ENCODE peak calls at places on chromosome 4, in seven cellular contexts. K, X, J, I, C, Z and V are unnamed samples.

GRCh38 chr4:212438-213174 is 88.3 kb downstream of the ZNF718 start:
- DNase-seq in K (no peak), X (peak), J (peak), I (peak), C (peak), Z (peak), V (peak)

GRCh38 chr4:52979821-52980590 is 117.9 kb downstream of the RASL11B start:
- DNase-seq in K (no peak), X (no peak), J (no peak), I (no peak), C (no peak), Z (no peak), V (no peak)

GRCh38 chr4:22906046-22906445 is 213.3 kb downstream of the GBA3 start:
- DNase-seq in K (no peak), X (no peak), J (no peak), I (no peak), C (no peak), Z (no peak), V (no peak)

GRCh38 chr4:17670423-17670822 is 56.0 kb downstream of the MED28 start:
- DNase-seq in K (no peak), X (no peak), J (no peak), I (no peak), C (no peak), Z (no peak), V (no peak)

GRCh38 chr4:153512162-153512852 is 46.1 kb downstream of the TMEM131L start:
- DNase-seq in K (no peak), X (no peak), J (no peak), I (no peak), C (no peak), Z (no peak), V (no peak)

GRCh38 chr4:125728568-125728967 is 413.8 kb downstream of the FAT4 start:
- DNase-seq in K (no peak), X (no peak), J (no peak), I (no peak), C (no peak), Z (no peak), V (no peak)

GRCh38 chr4:145480257-145480656 is 1.4 kb upstream of the SMAD1 start:
- DNase-seq in K (no peak), X (no peak), J (no peak), I (no peak), C (no peak), Z (no peak), V (no peak)

GRCh38 chr4:174451897-174452296 is 70.4 kb downstream of the HPGD start:
- DNase-seq in K (no peak), X (no peak), J (no peak), I (no peak), C (no peak), Z (no peak), V (no peak)

GRCh38 chr4:18930487-18930886 is 908.9 kb upstream of the LCORL start:
- DNase-seq in K (no peak), X (no peak), J (no peak), I (no peak), C (no peak), Z (no peak), V (no peak)

GRCh38 chr4:47913328-47913727 is 1.1 kb downstream of the NFXL1 start:
- DNase-seq in K (no peak), X (no peak), J (no peak), I (no peak), C (no peak), Z (no peak), V (no peak)

GRCh38 chr4:151013491-151013890 is 1.6 kb downstream of the LRBA start:
- DNase-seq in K (no peak), X (no peak), J (no peak), I (no peak), C (no peak), Z (no peak), V (no peak)

GRCh38 chr4:58566260-58566659 is 1456.1 kb upstream of the IGFBP7 start:
- DNase-seq in K (no peak), X (no peak), J (no peak), I (no peak), C (no peak), Z (no peak), V (no peak)

GRCh38 chr4:139493176-139493575 is 39.3 kb downstream of the RAB33B start:
- DNase-seq in K (no peak), X (no peak), J (no peak), I (no peak), C (no peak), Z (no peak), V (no peak)

GRCh38 chr4:119648398-119648797 is 19.8 kb upstream of the PDE5A start:
- DNase-seq in K (no peak), X (no peak), J (no peak), I (no peak), C (no peak), Z (no peak), V (no peak)

GRCh38 chr4:1105067-1105466 is 8.3 kb downstream of the RNF212 start:
- DNase-seq in K (no peak), X (no peak), J (no peak), I (no peak), C (no peak), Z (no peak), V (no peak)

GRCh38 chr4:23934915-23935314 is 45.1 kb upstream of the PPARGC1A start:
- DNase-seq in K (peak), X (no peak), J (no peak), I (no peak), C (peak), Z (peak), V (no peak)

GRCh38 chr4:2252530-2252924 is 9.4 kb downstream of the MXD4 start:
- DNase-seq in K (no peak), X (no peak), J (no peak), I (no peak), C (no peak), Z (no peak), V (peak)

GRCh38 chr4:21806991-21807390 is 141.6 kb downstream of the KCNIP4 start:
- DNase-seq in K (no peak), X (no peak), J (no peak), I (no peak), C (no peak), Z (no peak), V (no peak)
- TF ChIP-seq CTCF in K (no peak), X (no peak), J (no peak), I (no peak), C (no peak), Z (no peak), V (no peak)

DNA sequence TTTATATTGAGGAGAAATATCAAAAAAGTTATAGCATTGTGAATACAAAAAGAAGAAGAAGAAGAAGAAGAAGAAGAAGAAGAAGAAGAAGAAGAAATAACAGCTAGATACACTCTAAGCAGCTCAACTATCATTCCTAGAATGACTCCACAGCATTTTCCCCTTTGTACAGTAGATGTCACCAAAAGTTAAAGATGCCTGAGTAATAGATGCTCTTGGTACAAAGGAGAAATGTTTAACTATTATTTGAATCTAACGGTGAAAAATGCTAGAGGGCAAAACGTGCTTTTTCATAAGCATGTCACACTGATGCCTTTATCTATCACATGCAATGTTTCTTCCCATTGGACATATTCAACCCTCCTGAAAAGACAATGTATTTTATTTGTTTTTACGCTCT is 178.4 kb upstream of the GPRIN3 start:
- DNase-seq in K (no peak), X (no peak), J (no peak), I (no peak), C (no peak), Z (no peak), V (no peak)
- TF ChIP-seq CTCF in K (no peak), X (no peak), J (no peak), I (peak), C (no peak), Z (peak), V (no peak)

GRCh38 chr4:7703669-7704068 is 236.0 kb downstream of the AFAP1 start:
- DNase-seq in K (no peak), X (no peak), J (no peak), I (no peak), C (no peak), Z (no peak), V (no peak)
- TF ChIP-seq CTCF in K (no peak), X (no peak), J (no peak), I (no peak), C (no peak), Z (no peak), V (no peak)

DNA sequence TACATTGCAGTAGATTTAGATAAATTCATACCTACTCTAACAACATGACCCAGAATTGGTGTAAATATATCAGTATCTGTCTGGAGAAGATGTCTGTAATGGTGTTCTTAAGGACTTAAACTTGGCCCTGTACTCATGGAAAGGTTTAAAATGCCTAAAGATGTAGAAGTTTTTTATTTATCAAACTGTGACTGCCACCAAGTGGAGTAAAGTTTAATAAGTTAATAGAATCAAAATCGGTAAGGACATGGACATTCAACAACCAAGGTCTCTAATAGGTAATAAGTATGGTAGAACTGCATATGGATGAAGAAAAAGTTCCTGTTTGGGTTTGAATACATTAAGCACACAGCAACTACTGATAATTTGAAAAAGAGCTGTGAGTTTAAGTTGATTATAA is 474.0 kb upstream of the NDST3 start:
- DNase-seq in K (no peak), X (no peak), J (no peak), I (no peak), C (no peak), Z (no peak), V (no peak)
- TF ChIP-seq CTCF in K (no peak), X (no peak), J (no peak), I (no peak), C (no peak), Z (no peak), V (no peak)

GRCh38 chr4:127667772-127668171 is 35.0 kb downstream of the INTU start:
- DNase-seq in K (no peak), X (no peak), J (no peak), I (no peak), C (no peak), Z (no peak), V (no peak)
- TF ChIP-seq CTCF in K (no peak), X (no peak), J (no peak), I (no peak), C (no peak), Z (no peak), V (no peak)

GRCh38 chr4:185656467-185656890 is 121.2 kb upstream of the PDLIM3 start:
- DNase-seq in K (no peak), X (no peak), J (no peak), I (no peak), C (peak), Z (peak), V (no peak)
- TF ChIP-seq CTCF in K (no peak), X (peak), J (no peak), I (peak), C (peak), Z (peak), V (no peak)

GRCh38 chr4:185224597-185224996 is 15.2 kb downstream of the SNX25 start:
- DNase-seq in K (no peak), X (no peak), J (no peak), I (no peak), C (no peak), Z (no peak), V (no peak)
- TF ChIP-seq CTCF in K (no peak), X (no peak), J (peak), I (peak), C (no peak), Z (no peak), V (peak)

DNA sequence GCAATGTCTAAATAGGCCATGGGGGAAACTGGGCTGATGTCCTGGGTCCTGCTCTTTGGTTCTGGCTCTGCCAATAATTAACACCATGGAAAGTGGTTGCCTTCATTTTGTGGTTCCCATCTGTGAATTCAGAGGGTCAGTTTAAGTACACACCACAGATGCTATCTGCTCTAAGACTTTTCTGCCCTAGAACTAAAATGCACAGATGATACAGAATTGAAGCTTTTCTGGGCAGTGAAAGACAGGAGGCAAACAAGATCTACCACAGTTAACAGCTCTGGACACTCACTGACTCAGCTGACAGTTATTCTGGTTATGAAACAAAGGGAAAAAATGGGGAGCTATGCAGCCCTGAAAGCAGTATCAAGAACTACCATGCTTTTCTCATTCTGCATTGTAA is 37.3 kb downstream of the APBB2 start:
- DNase-seq in K (no peak), X (no peak), J (no peak), I (no peak), C (no peak), Z (no peak), V (no peak)
- TF ChIP-seq CTCF in K (no peak), X (no peak), J (no peak), I (no peak), C (peak), Z (no peak), V (no peak)

DNA sequence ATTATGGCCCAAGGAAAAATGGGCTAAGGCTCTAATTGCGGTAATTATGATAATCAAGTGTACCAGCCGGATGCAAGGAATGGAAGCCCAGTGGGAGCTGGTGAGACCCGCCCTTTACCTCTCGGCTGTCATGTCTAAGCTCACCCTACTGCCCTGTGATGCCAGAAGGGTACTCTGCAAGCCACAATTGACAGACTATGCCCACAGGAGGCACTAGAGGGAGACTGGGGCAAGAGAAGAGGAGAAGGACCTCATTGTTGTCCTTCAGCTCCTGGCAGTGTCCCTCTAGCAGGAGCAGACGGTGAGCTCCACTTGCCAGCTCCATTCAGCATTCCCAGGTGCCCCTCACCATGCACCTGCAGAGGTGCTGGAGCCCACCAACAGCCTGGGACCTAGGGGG is 141.8 kb downstream of the SMIM20 start:
- DNase-seq in K (no peak), X (no peak), J (no peak), I (no peak), C (no peak), Z (no peak), V (no peak)
- TF ChIP-seq CTCF in K (no peak), X (no peak), J (no peak), I (no peak), C (no peak), Z (no peak), V (no peak)

GRCh38 chr4:87840149-87840548 is 7.4 kb downstream of the MEPE start:
- DNase-seq in K (no peak), X (no peak), J (no peak), I (no peak), C (no peak), Z (no peak), V (no peak)

GRCh38 chr4:87838207-87838606 is 5.4 kb downstream of the MEPE start:
- DNase-seq in K (no peak), X (no peak), J (peak), I (no peak), C (no peak), Z (no peak), V (no peak)

GRCh38 chr4:87835192-87835591 is 2.4 kb downstream of the MEPE start:
- DNase-seq in K (no peak), X (no peak), J (no peak), I (no peak), C (no peak), Z (no peak), V (no peak)

GRCh38 chr4:87835732-87836131 is 3.0 kb downstream of the MEPE start:
- DNase-seq in K (no peak), X (no peak), J (no peak), I (no peak), C (no peak), Z (no peak), V (no peak)

DNA sequence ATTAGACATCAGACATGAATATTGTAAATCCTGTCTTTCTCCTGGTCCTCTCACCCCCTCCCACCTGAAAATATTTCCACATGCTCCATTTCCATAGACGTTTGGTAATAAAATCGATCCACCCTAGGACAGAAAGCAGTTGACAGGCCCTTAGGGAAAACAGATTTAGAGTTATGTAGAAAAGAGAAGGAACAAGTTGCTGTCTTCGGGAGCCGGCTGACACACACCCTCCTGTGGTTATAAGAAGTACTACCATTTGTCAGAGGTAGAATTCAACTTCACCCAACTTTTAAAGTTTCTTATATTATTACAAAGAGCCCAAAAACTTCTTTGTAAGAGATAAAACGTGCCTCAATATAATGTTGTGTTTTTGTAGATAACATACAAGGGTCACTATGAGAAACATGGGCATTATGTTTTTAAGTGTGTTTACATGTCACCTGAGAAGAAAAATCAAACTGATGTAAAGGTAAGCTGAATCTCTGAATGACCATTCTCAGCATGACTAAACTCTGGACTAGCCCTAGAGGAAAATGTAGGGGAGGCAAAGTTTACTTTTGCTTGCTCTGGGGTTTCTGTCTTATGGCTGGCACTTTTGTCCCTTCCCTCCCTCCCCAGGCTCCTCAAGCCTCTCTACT is 6.7 kb downstream of the MEPE start:
- DNase-seq in K (no peak), X (no peak), J (peak), I (no peak), C (no peak), Z (no peak), V (no peak)
- TF ChIP-seq CTCF in K (peak), X (peak), J (peak), I (peak), C (peak), Z (peak), V (peak)